ENCODE peak calls at places on chromosomes 6 and 20, in four cellular contexts. E is naive thymus-derived CD4-positive, alpha-beta T cell; M is ovary; K is foreskin fibroblast. U is an unnamed sample.
A peak's percentile ranks its signal among the peaks of the same experiment; 100 is the strongest.

GRCh38 chr20:24899153-24899552 is 49.9 kb upstream of the CST7 start:
- DNase-seq in E (no peak), M (no peak), K (no peak), U (no peak)

GRCh38 chr20:7868108-7868507 is 72.2 kb downstream of the HAO1 start:
- DNase-seq in E (no peak), M (no peak), K (no peak), U (no peak)

GRCh38 chr6:11598687-11599086 is 61.1 kb downstream of the TMEM170B start:
- DNase-seq in E (no peak), M (no peak), K (no peak), U (no peak)

GRCh38 chr20:35626386-35627001 is 10.9 kb downstream of the SPAG4 start:
- DNase-seq in E (no peak), M (no peak), K (no peak), U (peak; percentile 67)

GRCh38 chr6:33696538-33697518 is 14.7 kb downstream of the UQCC2 start:
- DNase-seq in E (peak; percentile 54), M (peak; percentile 61), K (peak; percentile 79), U (no peak)

GRCh38 chr20:47544240-47544639 is 42.6 kb downstream of the NCOA3 start:
- DNase-seq in E (no peak), M (no peak), K (peak; percentile 64), U (no peak)

GRCh38 chr6:45946887-45947286 is 68.8 kb downstream of the CLIC5 start:
- DNase-seq in E (no peak), M (no peak), K (no peak), U (no peak)

GRCh38 chr6:129766959-129767728 is 57.2 kb upstream of the ARHGAP18 start:
- DNase-seq in E (peak; percentile 53), M (no peak), K (peak; percentile 52), U (no peak)

GRCh38 chr6:41036188-41036587 is 2.8 kb downstream of the UNC5CL start:
- DNase-seq in E (no peak), M (no peak), K (no peak), U (no peak)

U was measured in lower leg skin.